ENCODE peak calls at places on chromosome 20, in ten cellular contexts. S, U, F, D, P, H, M, V, C and E are unnamed samples.

GRCh38 chr20:49969946-49970345 is 12.8 kb upstream of the SNAI1 start:
- DNase-seq in S (no peak), U (no peak), F (no peak), D (no peak), P (no peak), H (no peak), M (no peak), V (no peak), C (no peak), E (peak; percentile 47)

GRCh38 chr20:23061713-23062561 is 12.5 kb upstream of the THBD start:
- DNase-seq in S (no peak), U (peak; percentile 59), F (no peak), D (peak; percentile 17), P (no peak), H (peak; percentile 54), M (no peak), V (peak; percentile 57), C (no peak), E (no peak)

GRCh38 chr20:3727333-3728035 is 5.0 kb upstream of the HSPA12B start:
- DNase-seq in S (no peak), U (no peak), F (no peak), D (no peak), P (no peak), H (no peak), M (no peak), V (peak; percentile 15), C (no peak), E (no peak)

GRCh38 chr20:35610833-35611427 is 4.7 kb upstream of the SPAG4 start:
- DNase-seq in S (no peak), U (no peak), F (no peak), D (no peak), P (peak; percentile 50), H (peak; percentile 85), M (no peak), V (no peak), C (no peak), E (no peak)

GRCh38 chr20:49669601-49670189 is 44.0 kb downstream of the B4GALT5 start:
- DNase-seq in S (no peak), U (no peak), F (no peak), D (no peak), P (no peak), H (no peak), M (no peak), V (no peak), C (no peak), E (no peak)

GRCh38 chr20:10309326-10309725 is 90.7 kb downstream of the SNAP25 start:
- DNase-seq in S (no peak), U (no peak), F (no peak), D (no peak), P (no peak), H (no peak), M (no peak), V (peak; percentile 95), C (no peak), E (no peak)

GRCh38 chr20:41476013-41476441 is 109.4 kb upstream of the EMILIN3 start:
- DNase-seq in S (no peak), U (peak; percentile 32), F (no peak), D (peak; percentile 16), P (peak; percentile 45), H (peak; percentile 66), M (no peak), V (peak; percentile 68), C (no peak), E (peak; percentile 90)

GRCh38 chr20:23971320-23971719 is 17.3 kb downstream of the GGTLC1 start:
- DNase-seq in S (no peak), U (no peak), F (no peak), D (no peak), P (no peak), H (no peak), M (no peak), V (no peak), C (no peak), E (no peak)

GRCh38 chr20:3510110-3510509 is 39.3 kb downstream of the ATRN start:
- DNase-seq in S (no peak), U (no peak), F (no peak), D (no peak), P (no peak), H (no peak), M (no peak), V (no peak), C (no peak), E (peak; percentile 27)

GRCh38 chr20:59164681-59165388 is 1.2 kb downstream of the ZNF831 start:
- DNase-seq in S (no peak), U (no peak), F (no peak), D (no peak), P (no peak), H (no peak), M (no peak), V (no peak), C (no peak), E (no peak)

GRCh38 chr20:57902478-57902877 is 192.7 kb upstream of the PMEPA1 start:
- DNase-seq in S (no peak), U (no peak), F (no peak), D (no peak), P (no peak), H (no peak), M (no peak), V (peak; percentile 16), C (no peak), E (no peak)

GRCh38 chr20:50762435-50763201 is 31.2 kb downstream of the PARD6B start:
- DNase-seq in S (no peak), U (peak; percentile 82), F (no peak), D (peak; percentile 62), P (peak; percentile 91), H (no peak), M (peak; percentile 87), V (peak; percentile 76), C (no peak), E (peak; percentile 85)

DNA sequence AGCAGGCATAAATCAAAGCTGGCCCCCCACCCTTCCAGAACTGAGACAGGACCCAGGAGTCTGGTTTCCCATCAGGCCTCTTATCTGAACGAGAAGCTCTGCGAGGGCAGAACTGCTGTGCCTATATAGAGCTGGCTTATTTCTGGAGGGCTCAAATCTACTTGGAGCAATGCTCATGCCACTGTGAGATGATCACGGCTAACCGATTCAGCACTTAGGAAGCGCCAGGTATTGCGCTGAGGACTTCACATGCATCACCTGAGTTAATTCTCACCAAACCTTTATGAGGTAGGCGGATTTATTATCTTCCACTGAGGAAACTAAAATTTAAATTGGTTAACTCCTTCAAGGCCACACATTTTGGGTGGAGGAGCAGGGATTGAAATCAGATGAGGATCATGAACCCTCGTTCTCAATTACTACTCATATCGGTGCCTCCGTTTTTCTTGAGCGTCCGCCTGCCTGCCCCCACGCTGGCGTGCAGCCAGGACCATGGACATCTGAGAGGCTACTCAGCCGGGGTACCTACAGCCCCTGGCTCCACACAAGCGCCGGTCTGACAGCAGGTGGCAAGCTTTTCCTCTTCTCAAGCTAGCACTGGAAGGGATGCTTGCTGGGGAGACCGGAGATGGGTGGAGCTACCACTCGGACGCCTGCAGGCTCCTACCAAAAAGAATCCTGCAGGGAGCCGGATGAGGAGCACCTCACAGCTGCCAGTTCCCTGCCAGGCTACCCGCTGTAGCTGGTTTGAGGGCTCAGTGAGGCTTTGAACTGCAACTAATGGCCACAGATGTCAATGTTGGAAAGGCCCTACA is 1.0 kb upstream of the PCIF1 start:
- DNase-seq in S (peak; percentile 73), U (peak; percentile 79), F (peak; percentile 65), D (peak; percentile 79), P (peak; percentile 64), H (peak; percentile 68), M (peak; percentile 64), V (peak; percentile 73), C (peak; percentile 48), E (peak; percentile 75)
- TF ChIP-seq POLR2A in S (no peak), U (peak; percentile 16), F (no peak), D (no peak), P (no peak), H (no peak), M (no peak), V (no peak), C (no peak), E (no peak)

DNA sequence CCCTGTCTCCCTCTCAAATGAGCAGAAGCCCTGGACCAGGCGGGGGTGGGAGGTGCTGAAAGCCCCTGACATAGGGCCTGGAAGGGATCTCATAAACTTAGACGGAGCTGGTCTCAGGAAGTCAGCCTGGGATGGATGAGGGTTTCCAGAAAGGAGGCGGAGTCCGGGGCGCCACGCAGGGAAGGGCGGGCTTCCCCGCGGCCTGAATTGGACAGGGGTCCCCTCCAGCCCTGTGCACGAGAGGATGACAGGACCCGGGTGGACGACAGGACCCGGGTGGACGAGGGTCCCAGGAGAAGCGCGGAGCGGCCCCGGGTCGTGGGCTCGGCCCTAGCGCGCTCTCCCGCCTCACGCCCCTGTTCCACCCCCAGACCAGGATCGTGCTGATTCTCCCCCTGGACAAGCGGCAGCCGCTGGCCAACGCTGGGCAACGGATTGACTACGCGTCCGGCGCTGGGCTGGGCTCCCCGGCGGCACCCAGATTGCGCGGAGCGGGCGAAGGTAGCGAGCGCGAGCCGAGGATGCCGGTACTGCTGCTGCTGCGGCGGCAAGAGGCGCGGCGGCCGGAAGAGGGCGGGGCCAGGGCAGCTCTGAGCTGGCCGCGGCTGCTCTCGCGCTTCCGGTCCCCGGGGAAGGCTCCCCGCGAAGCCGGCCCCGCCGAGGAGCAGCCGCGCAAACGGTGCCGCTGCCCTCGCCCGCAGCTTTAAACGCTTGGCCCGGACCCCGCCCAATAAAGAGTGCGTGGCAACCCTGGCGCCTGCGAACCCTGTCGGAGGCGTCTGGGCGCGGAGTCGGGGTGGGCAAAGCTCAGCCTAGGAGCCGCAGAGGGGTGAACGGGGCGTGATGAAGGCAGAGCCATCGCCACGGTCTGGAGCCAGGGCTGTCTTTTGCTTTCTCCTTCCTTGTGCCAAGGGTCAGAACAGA is 1.3 kb downstream of the C20orf144 start:
- DNase-seq in S (peak; percentile 84), U (peak; percentile 88), F (peak; percentile 93), D (peak; percentile 89), P (peak; percentile 86), H (peak; percentile 88), M (peak; percentile 69), V (peak; percentile 60), C (peak; percentile 58), E (peak; percentile 84)
- TF ChIP-seq POLR2A in S (peak; percentile 80), U (peak; percentile 63), F (peak; percentile 84), D (peak; percentile 70), P (no peak), H (peak; percentile 71), M (peak; percentile 49), V (peak; percentile 46), C (peak; percentile 68), E (peak; percentile 85)

GRCh38 chr20:64038579-64039292 is 2.8 kb downstream of the C20orf204 start:
- DNase-seq in S (peak; percentile 81), U (peak; percentile 87), F (peak; percentile 91), D (peak; percentile 78), P (peak; percentile 78), H (peak; percentile 82), M (peak; percentile 72), V (peak; percentile 67), C (no peak), E (peak; percentile 78)
- TF ChIP-seq POLR2A in S (no peak), U (no peak), F (no peak), D (no peak), P (no peak), H (no peak), M (no peak), V (no peak), C (no peak), E (no peak)

DNA sequence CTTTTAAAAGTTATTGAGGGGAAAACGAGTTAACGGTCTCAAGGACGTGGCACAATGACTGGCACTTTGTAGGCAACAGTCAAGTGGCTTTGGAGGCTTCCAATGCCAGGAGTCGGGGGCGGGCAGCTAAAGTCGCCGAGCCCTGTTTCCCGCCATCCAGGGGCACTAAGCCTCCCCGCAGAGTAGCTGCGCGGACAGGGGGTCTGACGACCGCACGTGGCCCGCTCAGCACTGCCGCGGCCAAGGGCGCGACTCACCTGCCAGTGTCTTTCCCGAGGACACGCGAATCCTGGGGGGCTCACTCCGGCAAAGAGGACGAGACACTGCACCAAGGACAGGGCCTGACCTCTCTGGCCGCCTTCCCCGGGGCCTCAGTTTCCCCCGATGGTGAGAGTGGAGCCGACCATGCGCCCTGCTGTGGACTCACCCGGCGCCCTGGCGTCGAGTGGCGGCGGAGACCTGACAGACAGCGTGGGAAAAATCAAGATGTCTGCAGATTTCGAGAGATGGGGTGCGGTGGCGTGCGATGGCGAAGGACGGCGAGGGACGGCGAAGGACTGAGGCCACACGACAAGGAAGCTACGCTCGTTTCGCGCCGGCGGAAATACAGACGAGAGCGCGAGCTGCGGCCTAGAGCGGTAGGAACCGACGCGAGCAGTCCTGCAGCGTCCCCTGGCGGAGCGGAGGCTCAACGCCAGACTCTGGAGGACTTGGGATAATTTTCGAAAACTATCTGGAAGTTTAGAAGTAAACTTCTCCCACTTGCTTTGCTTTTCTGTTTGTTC is at the start of gene SNHG17:
- DNase-seq in S (peak; percentile 85), U (peak; percentile 91), F (peak; percentile 73), D (peak; percentile 93), P (peak; percentile 93), H (peak; percentile 97), M (peak; percentile 92), V (peak; percentile 96), C (peak; percentile 79), E (peak; percentile 93)
- TF ChIP-seq POLR2A in S (peak; percentile 57), U (peak; percentile 71), F (peak; percentile 99), D (peak; percentile 81), P (no peak), H (peak; percentile 96), M (peak; percentile 52), V (peak; percentile 96), C (peak; percentile 61), E (peak; percentile 93)